ENCODE peak calls at places on chromosomes 16 and 17, in seven cellular contexts. One of them, this sample, is unnamed.

GRCh38 chr16:55711959-55712876 is 56.4 kb downstream of the SLC6A2 start:
- DNase-seq in memory B cell: peak
- DNase-seq in activated naive CD8-positive, alpha-beta T cell treated with anti-CD3 and anti-CD28 coated beads for 36 hours: peak
- DNase-seq in bronchial epithelial cell: peak
- DNase-seq in mesenchymal stem cell: peak
- DNase-seq in OCI-M1: peak
- DNase-seq in stimulated activated CD8-positive, alpha-beta memory T cell treated with anti-CD3 and anti-CD28 coated beads, Interleukin-15, amount 100 ng/mL, for 24 hours: peak
- DNase-seq in this sample: no peak

GRCh38 chr16:67672739-67673662 is 6.4 kb downstream of the C16orf86 start:
- DNase-seq in mesenchymal stem cell: peak
- DNase-seq in stimulated activated CD8-positive, alpha-beta memory T cell treated with anti-CD3 and anti-CD28 coated beads, Interleukin-15, amount 100 ng/mL, for 24 hours: no peak
- DNase-seq in memory B cell: peak
- DNase-seq in activated naive CD8-positive, alpha-beta T cell treated with anti-CD3 and anti-CD28 coated beads for 36 hours: peak
- DNase-seq in OCI-M1: peak
- DNase-seq in bronchial epithelial cell: peak
- DNase-seq in this sample: no peak

GRCh38 chr16:47657032-47657431 is 195.9 kb downstream of the PHKB start:
- DNase-seq in bronchial epithelial cell: no peak
- DNase-seq in memory B cell: no peak
- DNase-seq in activated naive CD8-positive, alpha-beta T cell treated with anti-CD3 and anti-CD28 coated beads for 36 hours: no peak
- DNase-seq in mesenchymal stem cell: no peak
- DNase-seq in OCI-M1: no peak
- DNase-seq in stimulated activated CD8-positive, alpha-beta memory T cell treated with anti-CD3 and anti-CD28 coated beads, Interleukin-15, amount 100 ng/mL, for 24 hours: no peak
- DNase-seq in this sample: no peak

GRCh38 chr17:38628441-38628840 is 22.7 kb upstream of the SRCIN1 start:
- DNase-seq in memory B cell: no peak
- DNase-seq in activated naive CD8-positive, alpha-beta T cell treated with anti-CD3 and anti-CD28 coated beads for 36 hours: no peak
- DNase-seq in OCI-M1: peak
- DNase-seq in mesenchymal stem cell: peak
- DNase-seq in bronchial epithelial cell: no peak
- DNase-seq in stimulated activated CD8-positive, alpha-beta memory T cell treated with anti-CD3 and anti-CD28 coated beads, Interleukin-15, amount 100 ng/mL, for 24 hours: no peak
- DNase-seq in this sample: no peak

GRCh38 chr16:84177740-84178070 is 9.2 kb downstream of the TAF1C start:
- DNase-seq in memory B cell: no peak
- DNase-seq in stimulated activated CD8-positive, alpha-beta memory T cell treated with anti-CD3 and anti-CD28 coated beads, Interleukin-15, amount 100 ng/mL, for 24 hours: no peak
- DNase-seq in OCI-M1: no peak
- DNase-seq in bronchial epithelial cell: peak
- DNase-seq in activated naive CD8-positive, alpha-beta T cell treated with anti-CD3 and anti-CD28 coated beads for 36 hours: no peak
- DNase-seq in mesenchymal stem cell: peak
- DNase-seq in this sample: no peak

GRCh38 chr16:84583995-84584394 is 33.9 kb downstream of the COTL1 start:
- DNase-seq in mesenchymal stem cell: no peak
- DNase-seq in OCI-M1: no peak
- DNase-seq in activated naive CD8-positive, alpha-beta T cell treated with anti-CD3 and anti-CD28 coated beads for 36 hours: no peak
- DNase-seq in memory B cell: no peak
- DNase-seq in bronchial epithelial cell: no peak
- DNase-seq in stimulated activated CD8-positive, alpha-beta memory T cell treated with anti-CD3 and anti-CD28 coated beads, Interleukin-15, amount 100 ng/mL, for 24 hours: no peak
- DNase-seq in this sample: no peak

GRCh38 chr16:49350265-49351103 is 23.1 kb upstream of the C16orf78 start:
- DNase-seq in activated naive CD8-positive, alpha-beta T cell treated with anti-CD3 and anti-CD28 coated beads for 36 hours: peak
- DNase-seq in bronchial epithelial cell: peak
- DNase-seq in OCI-M1: peak
- DNase-seq in stimulated activated CD8-positive, alpha-beta memory T cell treated with anti-CD3 and anti-CD28 coated beads, Interleukin-15, amount 100 ng/mL, for 24 hours: peak
- DNase-seq in memory B cell: peak
- DNase-seq in mesenchymal stem cell: peak
- DNase-seq in this sample: peak

GRCh38 chr16:19879241-19879792 is 5.3 kb downstream of the GPRC5B start:
- DNase-seq in bronchial epithelial cell: peak
- DNase-seq in memory B cell: no peak
- DNase-seq in stimulated activated CD8-positive, alpha-beta memory T cell treated with anti-CD3 and anti-CD28 coated beads, Interleukin-15, amount 100 ng/mL, for 24 hours: no peak
- DNase-seq in OCI-M1: no peak
- DNase-seq in mesenchymal stem cell: peak
- DNase-seq in activated naive CD8-positive, alpha-beta T cell treated with anti-CD3 and anti-CD28 coated beads for 36 hours: no peak
- DNase-seq in this sample: no peak

GRCh38 chr16:21638573-21638975 is 13.8 kb downstream of the IGSF6 start:
- DNase-seq in memory B cell: no peak
- DNase-seq in mesenchymal stem cell: peak
- DNase-seq in OCI-M1: no peak
- DNase-seq in stimulated activated CD8-positive, alpha-beta memory T cell treated with anti-CD3 and anti-CD28 coated beads, Interleukin-15, amount 100 ng/mL, for 24 hours: no peak
- DNase-seq in activated naive CD8-positive, alpha-beta T cell treated with anti-CD3 and anti-CD28 coated beads for 36 hours: peak
- DNase-seq in bronchial epithelial cell: peak
- DNase-seq in this sample: no peak

GRCh38 chr17:2262146-2262587 is 41.4 kb downstream of the SMG6 start:
- DNase-seq in stimulated activated CD8-positive, alpha-beta memory T cell treated with anti-CD3 and anti-CD28 coated beads, Interleukin-15, amount 100 ng/mL, for 24 hours: no peak
- DNase-seq in OCI-M1: no peak
- DNase-seq in memory B cell: no peak
- DNase-seq in mesenchymal stem cell: peak
- DNase-seq in activated naive CD8-positive, alpha-beta T cell treated with anti-CD3 and anti-CD28 coated beads for 36 hours: no peak
- DNase-seq in bronchial epithelial cell: peak
- DNase-seq in this sample: no peak

GRCh38 chr17:78844301-78845005 is 3.8 kb upstream of the USP36 start:
- DNase-seq in memory B cell: no peak
- DNase-seq in activated naive CD8-positive, alpha-beta T cell treated with anti-CD3 and anti-CD28 coated beads for 36 hours: no peak
- DNase-seq in OCI-M1: no peak
- DNase-seq in stimulated activated CD8-positive, alpha-beta memory T cell treated with anti-CD3 and anti-CD28 coated beads, Interleukin-15, amount 100 ng/mL, for 24 hours: no peak
- DNase-seq in bronchial epithelial cell: peak
- DNase-seq in mesenchymal stem cell: peak
- DNase-seq in this sample: no peak

GRCh38 chr16:75267631-75268264 is 16.3 kb upstream of the BCAR1 start:
- DNase-seq in activated naive CD8-positive, alpha-beta T cell treated with anti-CD3 and anti-CD28 coated beads for 36 hours: no peak
- DNase-seq in OCI-M1: no peak
- DNase-seq in memory B cell: no peak
- DNase-seq in bronchial epithelial cell: peak
- DNase-seq in stimulated activated CD8-positive, alpha-beta memory T cell treated with anti-CD3 and anti-CD28 coated beads, Interleukin-15, amount 100 ng/mL, for 24 hours: no peak
- DNase-seq in mesenchymal stem cell: peak
- DNase-seq in this sample: no peak

GRCh38 chr17:17506893-17507464 is 10.8 kb upstream of the RASD1 start:
- DNase-seq in memory B cell: no peak
- DNase-seq in OCI-M1: no peak
- DNase-seq in activated naive CD8-positive, alpha-beta T cell treated with anti-CD3 and anti-CD28 coated beads for 36 hours: no peak
- DNase-seq in mesenchymal stem cell: no peak
- DNase-seq in stimulated activated CD8-positive, alpha-beta memory T cell treated with anti-CD3 and anti-CD28 coated beads, Interleukin-15, amount 100 ng/mL, for 24 hours: no peak
- DNase-seq in bronchial epithelial cell: no peak
- DNase-seq in this sample: no peak

GRCh38 chr17:27354491-27355081 is 60.7 kb downstream of the WSB1 start:
- DNase-seq in OCI-M1: peak
- DNase-seq in memory B cell: no peak
- DNase-seq in activated naive CD8-positive, alpha-beta T cell treated with anti-CD3 and anti-CD28 coated beads for 36 hours: no peak
- DNase-seq in stimulated activated CD8-positive, alpha-beta memory T cell treated with anti-CD3 and anti-CD28 coated beads, Interleukin-15, amount 100 ng/mL, for 24 hours: no peak
- DNase-seq in bronchial epithelial cell: peak
- DNase-seq in mesenchymal stem cell: no peak
- DNase-seq in this sample: no peak

GRCh38 chr16:65122974-65123845 is 1.3 kb upstream of the CDH11 start:
- DNase-seq in mesenchymal stem cell: peak
- DNase-seq in OCI-M1: no peak
- DNase-seq in memory B cell: no peak
- DNase-seq in activated naive CD8-positive, alpha-beta T cell treated with anti-CD3 and anti-CD28 coated beads for 36 hours: no peak
- DNase-seq in bronchial epithelial cell: no peak
- DNase-seq in stimulated activated CD8-positive, alpha-beta memory T cell treated with anti-CD3 and anti-CD28 coated beads, Interleukin-15, amount 100 ng/mL, for 24 hours: no peak
- DNase-seq in this sample: no peak

GRCh38 chr17:72467841-72468653 is 347.2 kb downstream of the SOX9 start:
- DNase-seq in activated naive CD8-positive, alpha-beta T cell treated with anti-CD3 and anti-CD28 coated beads for 36 hours: no peak
- DNase-seq in mesenchymal stem cell: peak
- DNase-seq in OCI-M1: no peak
- DNase-seq in memory B cell: no peak
- DNase-seq in stimulated activated CD8-positive, alpha-beta memory T cell treated with anti-CD3 and anti-CD28 coated beads, Interleukin-15, amount 100 ng/mL, for 24 hours: no peak
- DNase-seq in bronchial epithelial cell: peak
- DNase-seq in this sample: no peak

GRCh38 chr16:4376126-4376819 is 4.6 kb downstream of the VASN start:
- DNase-seq in activated naive CD8-positive, alpha-beta T cell treated with anti-CD3 and anti-CD28 coated beads for 36 hours: no peak
- DNase-seq in OCI-M1: no peak
- DNase-seq in mesenchymal stem cell: no peak
- DNase-seq in stimulated activated CD8-positive, alpha-beta memory T cell treated with anti-CD3 and anti-CD28 coated beads, Interleukin-15, amount 100 ng/mL, for 24 hours: no peak
- DNase-seq in bronchial epithelial cell: no peak
- DNase-seq in memory B cell: no peak
- DNase-seq in this sample: no peak

GRCh38 chr16:88456356-88457292 is 3.5 kb downstream of the ZFPM1 start:
- DNase-seq in memory B cell: no peak
- DNase-seq in OCI-M1: peak
- DNase-seq in activated naive CD8-positive, alpha-beta T cell treated with anti-CD3 and anti-CD28 coated beads for 36 hours: peak
- DNase-seq in stimulated activated CD8-positive, alpha-beta memory T cell treated with anti-CD3 and anti-CD28 coated beads, Interleukin-15, amount 100 ng/mL, for 24 hours: peak
- DNase-seq in bronchial epithelial cell: peak
- DNase-seq in mesenchymal stem cell: no peak
- DNase-seq in this sample: no peak

GRCh38 chr17:39096435-39097158 is 54.8 kb downstream of the PLXDC1 start:
- DNase-seq in stimulated activated CD8-positive, alpha-beta memory T cell treated with anti-CD3 and anti-CD28 coated beads, Interleukin-15, amount 100 ng/mL, for 24 hours: no peak
- DNase-seq in OCI-M1: no peak
- DNase-seq in mesenchymal stem cell: no peak
- DNase-seq in bronchial epithelial cell: no peak
- DNase-seq in memory B cell: no peak
- DNase-seq in activated naive CD8-positive, alpha-beta T cell treated with anti-CD3 and anti-CD28 coated beads for 36 hours: no peak
- DNase-seq in this sample: no peak

GRCh38 chr16:6483634-6484033 is 849.0 kb upstream of the RBFOX1 start:
- DNase-seq in memory B cell: no peak
- DNase-seq in stimulated activated CD8-positive, alpha-beta memory T cell treated with anti-CD3 and anti-CD28 coated beads, Interleukin-15, amount 100 ng/mL, for 24 hours: no peak
- DNase-seq in bronchial epithelial cell: no peak
- DNase-seq in activated naive CD8-positive, alpha-beta T cell treated with anti-CD3 and anti-CD28 coated beads for 36 hours: no peak
- DNase-seq in OCI-M1: no peak
- DNase-seq in mesenchymal stem cell: no peak
- DNase-seq in this sample: no peak

GRCh38 chr17:30256756-30257506 is 21.4 kb upstream of the SLC6A4 start:
- DNase-seq in OCI-M1: no peak
- DNase-seq in stimulated activated CD8-positive, alpha-beta memory T cell treated with anti-CD3 and anti-CD28 coated beads, Interleukin-15, amount 100 ng/mL, for 24 hours: no peak
- DNase-seq in bronchial epithelial cell: peak
- DNase-seq in mesenchymal stem cell: peak
- DNase-seq in activated naive CD8-positive, alpha-beta T cell treated with anti-CD3 and anti-CD28 coated beads for 36 hours: no peak
- DNase-seq in memory B cell: no peak
- DNase-seq in this sample: no peak

GRCh38 chr17:7841309-7841621 is 7.2 kb downstream of the KDM6B start:
- DNase-seq in memory B cell: no peak
- DNase-seq in bronchial epithelial cell: no peak
- DNase-seq in mesenchymal stem cell: no peak
- DNase-seq in activated naive CD8-positive, alpha-beta T cell treated with anti-CD3 and anti-CD28 coated beads for 36 hours: no peak
- DNase-seq in stimulated activated CD8-positive, alpha-beta memory T cell treated with anti-CD3 and anti-CD28 coated beads, Interleukin-15, amount 100 ng/mL, for 24 hours: no peak
- DNase-seq in OCI-M1: no peak
- DNase-seq in this sample: no peak

GRCh38 chr17:27489045-27489715 is 32.9 kb downstream of the KSR1 start:
- DNase-seq in mesenchymal stem cell: peak
- DNase-seq in activated naive CD8-positive, alpha-beta T cell treated with anti-CD3 and anti-CD28 coated beads for 36 hours: no peak
- DNase-seq in OCI-M1: peak
- DNase-seq in bronchial epithelial cell: peak
- DNase-seq in memory B cell: no peak
- DNase-seq in stimulated activated CD8-positive, alpha-beta memory T cell treated with anti-CD3 and anti-CD28 coated beads, Interleukin-15, amount 100 ng/mL, for 24 hours: no peak
- DNase-seq in this sample: no peak

GRCh38 chr17:9148908-9149536 is 127.7 kb downstream of the NTN1 start:
- DNase-seq in activated naive CD8-positive, alpha-beta T cell treated with anti-CD3 and anti-CD28 coated beads for 36 hours: no peak
- DNase-seq in mesenchymal stem cell: no peak
- DNase-seq in stimulated activated CD8-positive, alpha-beta memory T cell treated with anti-CD3 and anti-CD28 coated beads, Interleukin-15, amount 100 ng/mL, for 24 hours: no peak
- DNase-seq in memory B cell: no peak
- DNase-seq in bronchial epithelial cell: no peak
- DNase-seq in OCI-M1: no peak
- DNase-seq in this sample: no peak

This sample was measured in D721Med.